ENCODE peak calls at places on chromosomes 13 and 19, in six cellular contexts. D, R, X, S, N and Z are unnamed samples.

GRCh38 chr13:32153056-32153455 is 121.5 kb downstream of the FRY start:
- DNase-seq in D (no peak), R (no peak), X (peak; percentile 45), S (no peak), N (no peak), Z (no peak)

GRCh38 chr19:49977846-49978245 is 16.9 kb upstream of the SIGLEC11 start:
- DNase-seq in D (no peak), R (no peak), X (no peak), S (no peak), N (no peak), Z (no peak)

GRCh38 chr19:19366691-19367396 is 38.6 kb upstream of the GATAD2A start:
- DNase-seq in D (no peak), R (peak; percentile 41), X (peak; percentile 62), S (peak; percentile 33), N (peak; percentile 82), Z (no peak)

GRCh38 chr19:55640043-55640576 is 692 bp upstream of the ZNF580 start:
- DNase-seq in D (peak; percentile 71), R (peak; percentile 49), X (peak; percentile 71), S (peak; percentile 58), N (peak; percentile 63), Z (no peak)

GRCh38 chr13:97141564-97142005 is 80.5 kb upstream of the MBNL2 start:
- DNase-seq in D (no peak), R (no peak), X (peak; percentile 91), S (peak; percentile 32), N (peak; percentile 55), Z (peak; percentile 48)

GRCh38 chr13:34201050-34201913 is 383.3 kb downstream of the RFC3 start:
- DNase-seq in D (no peak), R (no peak), X (peak; percentile 72), S (no peak), N (peak; percentile 8), Z (no peak)

GRCh38 chr19:39422020-39422419 is 9.6 kb downstream of the PLEKHG2 start:
- DNase-seq in D (no peak), R (no peak), X (no peak), S (no peak), N (no peak), Z (no peak)

GRCh38 chr13:63409791-63410351 is 1994.2 kb upstream of the PCDH20 start:
- DNase-seq in D (no peak), R (no peak), X (peak; percentile 3), S (no peak), N (no peak), Z (no peak)

GRCh38 chr13:75587679-75588078 is 38.1 kb downstream of the UCHL3 start:
- DNase-seq in D (no peak), R (peak; percentile 51), X (no peak), S (no peak), N (no peak), Z (no peak)

GRCh38 chr19:17331254-17331558 is 3.4 kb downstream of the ANO8 start:
- DNase-seq in D (no peak), R (no peak), X (no peak), S (no peak), N (no peak), Z (no peak)

GRCh38 chr13:26810095-26810494 is 49.5 kb upstream of the GPR12 start:
- DNase-seq in D (no peak), R (no peak), X (no peak), S (no peak), N (no peak), Z (no peak)

GRCh38 chr13:111121421-111121820 is 6.3 kb downstream of the ARHGEF7 start:
- DNase-seq in D (no peak), R (no peak), X (no peak), S (no peak), N (no peak), Z (no peak)

GRCh38 chr13:76397413-76397812 is 488.8 kb downstream of the KCTD12 start:
- DNase-seq in D (no peak), R (no peak), X (no peak), S (no peak), N (no peak), Z (no peak)

GRCh38 chr19:47511128-47511517 is 3.7 kb downstream of the NAPA start:
- DNase-seq in D (no peak), R (no peak), X (no peak), S (no peak), N (peak; percentile 73), Z (no peak)

GRCh38 chr19:29596885-29597525 is 9.1 kb upstream of the POP4 start:
- DNase-seq in D (no peak), R (no peak), X (peak; percentile 25), S (peak; percentile 17), N (no peak), Z (no peak)

GRCh38 chr19:55175117-55175867 is 4.8 kb downstream of the SYT5 start:
- DNase-seq in D (no peak), R (no peak), X (no peak), S (peak; percentile 19), N (no peak), Z (no peak)

GRCh38 chr19:34649886-34650543 is 26.9 kb downstream of the SCGB2B2 start:
- DNase-seq in D (no peak), R (no peak), X (no peak), S (no peak), N (no peak), Z (no peak)

GRCh38 chr13:111370570-111371150 is 50.2 kb downstream of the TEX29 start:
- DNase-seq in D (no peak), R (no peak), X (no peak), S (no peak), N (no peak), Z (no peak)

GRCh38 chr19:2422951-2423880 is 4.2 kb downstream of the TIMM13 start:
- DNase-seq in D (no peak), R (no peak), X (no peak), S (no peak), N (peak; percentile 91), Z (no peak)

GRCh38 chr13:39784347-39784746 is 128.9 kb downstream of the COG6 start:
- DNase-seq in D (no peak), R (no peak), X (peak; percentile 19), S (no peak), N (no peak), Z (no peak)

GRCh38 chr19:38720559-38721236 is 23.6 kb downstream of the CAPN12 start:
- DNase-seq in D (no peak), R (no peak), X (no peak), S (no peak), N (no peak), Z (no peak)

GRCh38 chr13:106987435-106987800 is 419.5 kb upstream of the ARGLU1 start:
- DNase-seq in D (no peak), R (no peak), X (no peak), S (no peak), N (no peak), Z (no peak)

GRCh38 chr13:19586904-19587634 is 25.7 kb upstream of the TPTE2 start:
- DNase-seq in D (no peak), R (peak; percentile 94), X (no peak), S (no peak), N (peak; percentile 12), Z (no peak)

GRCh38 chr19:4100647-4101495 is 23.1 kb downstream of the MAP2K2 start:
- DNase-seq in D (no peak), R (no peak), X (no peak), S (no peak), N (no peak), Z (no peak)

GRCh38 chr13:67374391-67374790 is 144.3 kb upstream of the PCDH9 start:
- DNase-seq in D (no peak), R (no peak), X (no peak), S (no peak), N (no peak), Z (no peak)

GRCh38 chr13:46207828-46208227 is 3.9 kb upstream of the LRRC63 start:
- DNase-seq in D (no peak), R (no peak), X (no peak), S (peak; percentile 1), N (no peak), Z (no peak)

GRCh38 chr19:48779636-48780035 is 24.3 kb downstream of the FGF21 start:
- DNase-seq in D (no peak), R (no peak), X (no peak), S (no peak), N (no peak), Z (no peak)

GRCh38 chr13:84037937-84038464 is 155.7 kb upstream of the SLITRK1 start:
- DNase-seq in D (no peak), R (no peak), X (no peak), S (no peak), N (no peak), Z (no peak)

GRCh38 chr19:16661480-16662034 is 618 bp downstream of the TMEM38A start:
- DNase-seq in D (no peak), R (no peak), X (no peak), S (peak; percentile 23), N (peak; percentile 16), Z (no peak)

GRCh38 chr13:106555631-106556328 is 12.2 kb downstream of the ARGLU1 start:
- DNase-seq in D (no peak), R (no peak), X (peak; percentile 20), S (no peak), N (no peak), Z (no peak)

GRCh38 chr13:112248909-112249592 is 127.1 kb upstream of the SPACA7 start:
- DNase-seq in D (no peak), R (no peak), X (no peak), S (no peak), N (no peak), Z (no peak)

GRCh38 chr19:18442941-18443340 is 5.0 kb upstream of the ISYNA1 start:
- DNase-seq in D (no peak), R (no peak), X (no peak), S (no peak), N (no peak), Z (no peak)

GRCh38 chr13:27635256-27635655 is 13.6 kb downstream of the POLR1D start:
- DNase-seq in D (no peak), R (peak; percentile 63), X (no peak), S (no peak), N (no peak), Z (no peak)

GRCh38 chr13:40697711-40698110 is 31.3 kb upstream of the FOXO1 start:
- DNase-seq in D (no peak), R (no peak), X (no peak), S (no peak), N (no peak), Z (no peak)

GRCh38 chr13:44240611-44241010 is 133.0 kb upstream of the SERP2 start:
- DNase-seq in D (no peak), R (no peak), X (no peak), S (no peak), N (no peak), Z (no peak)